ENCODE peak calls at places on chromosome 9, in seven cellular contexts. I, K, Q, T, F, N and E are unnamed samples.

GRCh38 chr9:133716564-133717112 is 21.5 kb downstream of the SARDH start:
- DNase-seq in F (no peak), K (no peak), T (peak), I (no peak), N (no peak), Q (no peak), E (no peak)

GRCh38 chr9:129359162-129359811 is 181.2 kb upstream of the IER5L start:
- DNase-seq in I (no peak), K (no peak), T (no peak), F (no peak), Q (no peak), N (no peak), E (no peak)

GRCh38 chr9:93830606-93831005 is 124.5 kb downstream of the BARX1 start:
- DNase-seq in K (no peak), N (no peak), Q (no peak), T (no peak), F (no peak), I (no peak), E (no peak)

GRCh38 chr9:93127395-93127911 is 6.6 kb downstream of the NINJ1 start:
- DNase-seq in K (no peak), N (no peak), F (no peak), Q (no peak), I (peak), T (no peak), E (no peak)

GRCh38 chr9:101376117-101376866 is 8.5 kb downstream of the BAAT start:
- DNase-seq in F (no peak), Q (peak), K (peak), T (no peak), I (no peak), N (no peak), E (no peak)

GRCh38 chr9:72315510-72316287 is 49.3 kb downstream of the ZFAND5 start:
- DNase-seq in T (peak), F (no peak), N (no peak), Q (peak), I (peak), K (peak), E (no peak)

GRCh38 chr9:16526380-16526779 is 344.1 kb downstream of the BNC2 start:
- DNase-seq in Q (peak), N (no peak), I (peak), K (peak), T (no peak), F (no peak), E (peak)

GRCh38 chr9:111632051-111632450 is 917 bp downstream of the DNAJC25 start:
- DNase-seq in Q (no peak), K (peak), T (no peak), N (no peak), F (no peak), I (peak), E (no peak)

GRCh38 chr9:133162802-133163558 is 734 bp downstream of the GBGT1 start:
- DNase-seq in Q (no peak), I (no peak), T (no peak), N (peak), K (no peak), F (no peak), E (no peak)